ENCODE peak calls at places on chromosomes 4 and X, in five cellular contexts. O, Q, T, G and C are unnamed samples. For H3K36me3, the result is how much of the 10 kb centered on the place peaks cover.

GRCh38 chr4:36168127-36168898 is 76.0 kb downstream of the ARAP2 start:
- DNase-seq in O (no peak), T (no peak), Q (no peak), G (peak), C (no peak)

GRCh38 chrX:65516756-65517155 is 17.8 kb downstream of the LAS1L start:
- DNase-seq in T (no peak), O (no peak), Q (no peak), G (no peak), C (no peak)

GRCh38 chr4:2104556-2105345 is 45.6 kb downstream of the NAT8L start:
- DNase-seq in O (no peak), Q (no peak), T (no peak), G (no peak), C (no peak)

GRCh38 chr4:26410385-26411293 is 79.6 kb downstream of the CCKAR start:
- DNase-seq in G (peak), O (no peak), T (no peak), Q (no peak), C (peak)

GRCh38 chr4:66691101-66691500 is 854.2 kb downstream of the CENPC start:
- DNase-seq in O (no peak), Q (no peak), T (no peak), G (no peak), C (no peak)

GRCh38 chrX:137565921-137566745 is at the start of gene ZIC3:
- DNase-seq in T (peak), O (no peak), Q (peak), G (peak), C (peak)

GRCh38 chr4:123750044-123750443 is 353.4 kb downstream of the SPRY1 start:
- DNase-seq in G (no peak), O (peak), Q (peak), T (no peak), C (peak)

GRCh38 chr4:25253072-25253447 is 19.2 kb downstream of the PI4K2B start:
- DNase-seq in G (no peak), T (no peak), O (no peak), Q (no peak), C (no peak)

GRCh38 chr4:2833671-2834000 is 10.0 kb upstream of the ADD1 start:
- DNase-seq in Q (peak), G (no peak), T (peak), O (no peak), C (no peak)

GRCh38 chr4:85147481-85148076 is 181.1 kb upstream of the WDFY3 start:
- DNase-seq in Q (peak), G (peak), T (peak), O (no peak), C (peak)

GRCh38 chr4:54027311-54027710 is 37.1 kb downstream of the CHIC2 start:
- DNase-seq in G (no peak), T (no peak), Q (no peak), O (no peak), C (no peak)

GRCh38 chrX:314781-315595 is 3.6 kb downstream of the GTPBP6 start:
- DNase-seq in T (peak), Q (no peak), G (peak), O (no peak), C (no peak)
- H3K36me3 ChIP-seq in T (under half), Q (half or more), G (under half), O (half or more), C (under half)

GRCh38 chr4:76420311-76420710 is 630 bp downstream of the CCDC158 start:
- DNase-seq in T (no peak), Q (no peak), O (no peak), G (peak), C (no peak)
- H3K36me3 ChIP-seq in T (under half), Q (under half), O (under half), G (under half), C (under half)

DNA sequence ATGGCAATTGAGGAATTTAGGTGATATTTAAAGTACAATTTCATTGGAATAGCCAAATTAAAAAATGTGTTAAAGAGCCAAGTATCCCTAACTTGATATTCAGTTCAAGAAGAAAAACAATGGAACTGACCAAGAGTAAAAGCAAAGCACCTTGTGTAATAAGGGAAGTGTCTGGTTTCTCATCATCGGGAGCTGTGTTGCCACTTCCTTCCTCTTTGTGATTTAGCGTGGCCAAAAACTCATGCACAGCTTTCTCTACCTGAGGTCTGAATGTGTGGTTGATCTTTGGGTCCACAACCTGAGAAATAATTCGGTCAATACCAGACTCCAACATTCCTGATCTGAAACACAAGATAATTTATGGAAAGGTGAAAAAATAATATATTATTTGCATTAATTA is 12.4 kb downstream of the BOD1L1 start:
- DNase-seq in O (no peak), G (no peak), T (no peak), Q (no peak), C (no peak)
- H3K36me3 ChIP-seq in O (half or more), G (under half), T (under half), Q (half or more), C (under half)

GRCh38 chrX:118983513-118983912 is 9.1 kb downstream of the LONRF3 start:
- DNase-seq in Q (no peak), T (no peak), G (no peak), O (no peak), C (no peak)
- H3K36me3 ChIP-seq in Q (under half), T (under half), G (under half), O (under half), C (under half)

DNA sequence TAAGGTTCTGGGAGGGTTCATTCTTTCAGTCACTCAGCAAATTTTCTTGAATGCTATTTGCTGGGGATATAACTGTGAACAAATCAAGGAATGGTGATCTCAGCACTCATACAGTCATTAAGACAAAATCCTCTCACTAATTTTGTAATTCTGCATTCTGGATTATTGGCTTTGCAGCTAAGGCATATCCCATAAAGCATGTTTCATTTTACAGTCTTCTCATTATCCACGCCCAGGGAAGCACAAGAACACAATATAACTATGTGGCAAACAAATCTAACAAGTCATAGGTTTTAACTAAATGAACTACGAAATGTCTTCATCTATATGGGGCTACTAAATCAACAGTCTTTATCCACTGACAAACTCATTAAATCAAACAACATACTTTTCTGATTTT is 139.9 kb downstream of the CAMK2D start:
- DNase-seq in O (no peak), T (no peak), G (no peak), Q (no peak), C (no peak)
- H3K36me3 ChIP-seq in O (under half), T (under half), G (under half), Q (under half), C (under half)

GRCh38 chrX:25005382-25006185 is 10.2 kb downstream of the ARX start:
- DNase-seq in G (no peak), T (peak), O (no peak), Q (no peak), C (peak)

GRCh38 chrX:25005034-25005381 is 10.8 kb downstream of the ARX start:
- DNase-seq in O (no peak), Q (no peak), T (no peak), G (no peak), C (peak)

GRCh38 chrX:25003066-25003849 is 12.5 kb downstream of the ARX start:
- DNase-seq in O (no peak), G (no peak), Q (no peak), T (no peak), C (peak)

GRCh38 chrX:25004040-25004439 is 11.7 kb downstream of the ARX start:
- DNase-seq in Q (no peak), O (no peak), T (no peak), G (no peak), C (peak)

GRCh38 chrX:25004485-25005032 is 11.2 kb downstream of the ARX start:
- DNase-seq in G (no peak), T (no peak), O (no peak), Q (no peak), C (peak)
- H3K36me3 ChIP-seq in G (under half), T (under half), O (under half), Q (under half), C (under half)

DNA sequence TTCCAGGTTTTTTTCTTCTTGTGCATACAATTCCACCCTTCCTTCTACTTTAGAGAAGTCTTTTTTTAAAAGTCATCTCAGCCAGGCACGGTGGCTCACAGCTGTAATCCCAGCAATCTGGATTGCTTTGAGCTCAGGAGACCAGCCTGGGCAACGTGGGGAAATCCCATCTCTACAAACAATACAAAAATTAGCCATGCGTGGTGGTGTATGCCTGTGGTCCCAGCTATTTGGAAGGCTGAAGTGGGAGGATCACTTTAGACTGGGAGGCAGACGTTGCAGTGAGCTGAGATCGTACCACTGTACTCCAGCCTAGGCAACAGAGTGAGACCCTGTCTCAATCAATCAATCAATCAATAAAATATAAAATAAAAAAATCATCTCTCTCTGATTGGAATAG is 14.8 kb downstream of the ELOVL6 start:
- DNase-seq in O (no peak), G (no peak), Q (no peak), T (no peak), C (no peak)
- H3K36me3 ChIP-seq in O (under half), G (under half), Q (under half), T (under half), C (under half)

DNA sequence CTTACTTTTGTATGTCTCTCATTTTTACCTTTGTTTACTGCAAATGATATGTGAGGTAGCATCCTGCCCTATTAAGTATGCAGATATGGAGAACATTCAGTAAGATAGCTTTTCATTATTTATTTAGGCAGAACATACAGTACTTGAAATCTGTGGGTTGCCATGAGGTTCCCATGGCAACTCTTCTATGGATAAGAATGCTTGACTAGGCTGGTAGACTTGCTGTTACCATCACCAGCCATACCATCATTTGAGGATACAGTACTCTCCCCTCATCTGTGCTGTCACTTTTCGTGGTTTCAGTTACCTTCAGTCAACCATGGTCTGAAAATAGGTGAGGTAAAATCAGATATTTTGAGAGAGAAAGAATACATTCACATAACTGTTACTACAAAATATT is 56.7 kb downstream of the NAF1 start:
- DNase-seq in G (no peak), Q (no peak), O (no peak), T (no peak), C (no peak)
- H3K36me3 ChIP-seq in G (under half), Q (under half), O (under half), T (under half), C (under half)

GRCh38 chr4:740656-741282 is 35.1 kb downstream of the PCGF3 start:
- DNase-seq in Q (no peak), O (no peak), G (no peak), T (peak), C (no peak)

GRCh38 chr4:738781-739280 is 33.2 kb downstream of the PCGF3 start:
- DNase-seq in G (no peak), O (no peak), Q (no peak), T (no peak), C (no peak)

GRCh38 chr4:739569-739968 is 33.9 kb downstream of the PCGF3 start:
- DNase-seq in Q (no peak), G (no peak), T (no peak), O (no peak), C (no peak)

GRCh38 chr4:742096-742741 is 36.6 kb downstream of the PCGF3 start:
- DNase-seq in G (no peak), O (no peak), T (no peak), Q (no peak), C (no peak)

GRCh38 chr4:740011-740410 is 34.4 kb downstream of the PCGF3 start:
- DNase-seq in T (no peak), G (no peak), Q (no peak), O (no peak), C (no peak)
- H3K36me3 ChIP-seq in T (under half), G (under half), Q (half or more), O (half or more), C (under half)